ENCODE peak calls at places on chromosomes 5 and 9, in four cellular contexts. One of them, this sample, is unnamed.
A peak's percentile ranks its signal among the peaks of the same experiment; 100 is the strongest.

GRCh38 chr5:54580997-54581741 is 63.6 kb downstream of the SNX18 start:
- DNase-seq in OCI-M1: peak; percentile 62
- DNase-seq in GM06990: no peak
- DNase-seq in GM23338: no peak
- DNase-seq in this sample: no peak

GRCh38 chr5:78008356-78008967 is 232.3 kb upstream of the TBCA start:
- DNase-seq in OCI-M1: peak; percentile 77
- DNase-seq in GM23338: peak; percentile 69
- DNase-seq in GM06990: peak; percentile 33
- DNase-seq in this sample: peak; percentile 66

GRCh38 chr5:65203746-65204145 is 278.0 kb downstream of the ADAMTS6 start:
- DNase-seq in GM06990: peak; percentile 39
- DNase-seq in GM23338: no peak
- DNase-seq in OCI-M1: no peak
- DNase-seq in this sample: no peak

GRCh38 chr9:123329329-123329955 is 26.6 kb upstream of the CRB2 start:
- DNase-seq in OCI-M1: peak; percentile 83
- DNase-seq in GM06990: no peak
- DNase-seq in GM23338: no peak
- DNase-seq in this sample: no peak

GRCh38 chr9:270657-271237 is 56.1 kb downstream of the DOCK8 start:
- DNase-seq in OCI-M1: no peak
- DNase-seq in GM23338: no peak
- DNase-seq in GM06990: no peak
- DNase-seq in this sample: no peak

GRCh38 chr9:124426361-124426760 is 11.1 kb upstream of the PSMB7 start:
- DNase-seq in GM23338: no peak
- DNase-seq in OCI-M1: no peak
- DNase-seq in GM06990: no peak
- DNase-seq in this sample: no peak

GRCh38 chr9:128215491-128216404 is 12.6 kb downstream of the DNM1 start:
- DNase-seq in GM06990: no peak
- DNase-seq in GM23338: no peak
- DNase-seq in OCI-M1: no peak
- DNase-seq in this sample: peak; percentile 80

GRCh38 chr9:15147471-15147870 is 159.5 kb downstream of the TTC39B start:
- DNase-seq in OCI-M1: no peak
- DNase-seq in GM06990: no peak
- DNase-seq in GM23338: no peak
- DNase-seq in this sample: no peak

GRCh38 chr9:134657666-134658377 is 16.2 kb downstream of the COL5A1 start:
- DNase-seq in OCI-M1: no peak
- DNase-seq in GM06990: no peak
- DNase-seq in GM23338: no peak
- DNase-seq in this sample: no peak

GRCh38 chr9:86679979-86680378 is 267.3 kb downstream of the GAS1 start:
- DNase-seq in GM06990: no peak
- DNase-seq in GM23338: no peak
- DNase-seq in OCI-M1: no peak
- DNase-seq in this sample: no peak

GRCh38 chr9:36597412-36598178 is 24.9 kb downstream of the MELK start:
- DNase-seq in GM06990: no peak
- DNase-seq in GM23338: peak; percentile 62
- DNase-seq in OCI-M1: peak; percentile 54
- DNase-seq in this sample: peak; percentile 29

GRCh38 chr9:81650836-81651545 is 38.4 kb downstream of the TLE1 start:
- DNase-seq in GM06990: no peak
- DNase-seq in GM23338: no peak
- DNase-seq in OCI-M1: no peak
- DNase-seq in this sample: no peak

GRCh38 chr5:145437627-145438026 is 397.5 kb downstream of the PRELID2 start:
- DNase-seq in GM06990: no peak
- DNase-seq in OCI-M1: no peak
- DNase-seq in GM23338: no peak
- DNase-seq in this sample: no peak

GRCh38 chr5:37831821-37832524 is 7.9 kb downstream of the GDNF start:
- DNase-seq in GM06990: no peak
- DNase-seq in OCI-M1: no peak
- DNase-seq in GM23338: no peak
- DNase-seq in this sample: no peak

GRCh38 chr9:132753593-132753880 is 83.3 kb downstream of the GTF3C4 start:
- DNase-seq in GM06990: no peak
- DNase-seq in GM23338: no peak
- DNase-seq in OCI-M1: no peak
- DNase-seq in this sample: no peak

GRCh38 chr5:85132269-85132668 is 747.6 kb upstream of the EDIL3 start:
- DNase-seq in OCI-M1: no peak
- DNase-seq in GM23338: no peak
- DNase-seq in GM06990: no peak
- DNase-seq in this sample: no peak

GRCh38 chr5:156383510-156383909 is 56.5 kb downstream of the SGCD start:
- DNase-seq in GM06990: no peak
- DNase-seq in GM23338: no peak
- DNase-seq in OCI-M1: no peak
- DNase-seq in this sample: no peak

GRCh38 chr5:42462089-42462488 is 38.9 kb downstream of the GHR start:
- DNase-seq in GM06990: no peak
- DNase-seq in OCI-M1: no peak
- DNase-seq in GM23338: no peak
- DNase-seq in this sample: no peak

GRCh38 chr9:126722922-126723806 is 81.7 kb upstream of the ZBTB43 start:
- DNase-seq in OCI-M1: no peak
- DNase-seq in GM23338: peak; percentile 70
- DNase-seq in GM06990: peak; percentile 86
- DNase-seq in this sample: no peak

GRCh38 chr9:1604942-1605560 is 410.1 kb upstream of the SMARCA2 start:
- DNase-seq in OCI-M1: peak; percentile 38
- DNase-seq in GM06990: peak; percentile 23
- DNase-seq in GM23338: peak; percentile 74
- DNase-seq in this sample: peak; percentile 70

GRCh38 chr5:78690593-78690972 is 42.0 kb upstream of the LHFPL2 start:
- DNase-seq in OCI-M1: no peak
- DNase-seq in GM06990: no peak
- DNase-seq in GM23338: no peak
- DNase-seq in this sample: no peak

GRCh38 chr5:155459889-155460500 is 446.4 kb downstream of the KIF4B start:
- DNase-seq in GM23338: no peak
- DNase-seq in GM06990: no peak
- DNase-seq in OCI-M1: no peak
- DNase-seq in this sample: no peak

GRCh38 chr5:157506066-157506590 is 46.1 kb downstream of the NIPAL4 start:
- DNase-seq in OCI-M1: no peak
- DNase-seq in GM23338: no peak
- DNase-seq in GM06990: no peak
- DNase-seq in this sample: no peak

This sample was measured in NB4.